ENCODE peak calls at places on chromosomes 16 and 17, in six cellular contexts. One of them, this sample, is unnamed.

GRCh38 chr17:35973333-35974260 is 7.7 kb downstream of the CCL16 start:
- DNase-seq in stromal cell of bone marrow: no peak
- DNase-seq in stimulated activated naive CD4-positive, alpha-beta T cell treated with Interleukin-2 at 50 U/mL for 16 hours: no peak
- DNase-seq in fibroblast of villous mesenchyme: no peak
- DNase-seq in stimulated activated CD4-positive, alpha-beta T cell treated with anti-CD3 and anti-CD28 coated beads, Interleukin-12 subunit alpha, Interleukin-12 subunit beta, amount 100 ng/mL, for 48 hours: no peak
- DNase-seq in GM19239: no peak
- DNase-seq in this sample: no peak

GRCh38 chr17:44198721-44199552 is 747 bp downstream of the ATXN7L3 start:
- DNase-seq in stromal cell of bone marrow: no peak
- DNase-seq in stimulated activated naive CD4-positive, alpha-beta T cell treated with Interleukin-2 at 50 U/mL for 16 hours: peak
- DNase-seq in fibroblast of villous mesenchyme: peak
- DNase-seq in stimulated activated CD4-positive, alpha-beta T cell treated with anti-CD3 and anti-CD28 coated beads, Interleukin-12 subunit alpha, Interleukin-12 subunit beta, amount 100 ng/mL, for 48 hours: no peak
- DNase-seq in GM19239: peak
- DNase-seq in this sample: peak

GRCh38 chr17:50564916-50565315 is 4.4 kb downstream of the CACNA1G start:
- DNase-seq in stromal cell of bone marrow: peak
- DNase-seq in stimulated activated naive CD4-positive, alpha-beta T cell treated with Interleukin-2 at 50 U/mL for 16 hours: no peak
- DNase-seq in fibroblast of villous mesenchyme: peak
- DNase-seq in stimulated activated CD4-positive, alpha-beta T cell treated with anti-CD3 and anti-CD28 coated beads, Interleukin-12 subunit alpha, Interleukin-12 subunit beta, amount 100 ng/mL, for 48 hours: no peak
- DNase-seq in GM19239: no peak
- DNase-seq in this sample: no peak

GRCh38 chr17:63702223-63702577 is 2.3 kb upstream of the LIMD2 start:
- DNase-seq in stromal cell of bone marrow: no peak
- DNase-seq in stimulated activated naive CD4-positive, alpha-beta T cell treated with Interleukin-2 at 50 U/mL for 16 hours: peak
- DNase-seq in fibroblast of villous mesenchyme: no peak
- DNase-seq in stimulated activated CD4-positive, alpha-beta T cell treated with anti-CD3 and anti-CD28 coated beads, Interleukin-12 subunit alpha, Interleukin-12 subunit beta, amount 100 ng/mL, for 48 hours: peak
- DNase-seq in GM19239: peak
- DNase-seq in this sample: no peak

GRCh38 chr16:31471875-31472558 is at the start of gene TGFB1I1:
- DNase-seq in stromal cell of bone marrow: peak
- DNase-seq in stimulated activated naive CD4-positive, alpha-beta T cell treated with Interleukin-2 at 50 U/mL for 16 hours: no peak
- DNase-seq in fibroblast of villous mesenchyme: peak
- DNase-seq in stimulated activated CD4-positive, alpha-beta T cell treated with anti-CD3 and anti-CD28 coated beads, Interleukin-12 subunit alpha, Interleukin-12 subunit beta, amount 100 ng/mL, for 48 hours: no peak
- DNase-seq in GM19239: no peak
- DNase-seq in this sample: no peak

GRCh38 chr16:52563767-52564611 is 17.0 kb upstream of the TOX3 start:
- DNase-seq in stromal cell of bone marrow: no peak
- DNase-seq in stimulated activated naive CD4-positive, alpha-beta T cell treated with Interleukin-2 at 50 U/mL for 16 hours: no peak
- DNase-seq in fibroblast of villous mesenchyme: no peak
- DNase-seq in stimulated activated CD4-positive, alpha-beta T cell treated with anti-CD3 and anti-CD28 coated beads, Interleukin-12 subunit alpha, Interleukin-12 subunit beta, amount 100 ng/mL, for 48 hours: no peak
- DNase-seq in GM19239: no peak
- DNase-seq in this sample: no peak

GRCh38 chr17:5035356-5035755 is at the start of gene SLC52A1:
- DNase-seq in stromal cell of bone marrow: no peak
- DNase-seq in stimulated activated naive CD4-positive, alpha-beta T cell treated with Interleukin-2 at 50 U/mL for 16 hours: no peak
- DNase-seq in fibroblast of villous mesenchyme: no peak
- DNase-seq in stimulated activated CD4-positive, alpha-beta T cell treated with anti-CD3 and anti-CD28 coated beads, Interleukin-12 subunit alpha, Interleukin-12 subunit beta, amount 100 ng/mL, for 48 hours: no peak
- DNase-seq in GM19239: no peak
- DNase-seq in this sample: no peak

GRCh38 chr16:50742521-50743150 is 750 bp downstream of the CYLD start:
- DNase-seq in stromal cell of bone marrow: no peak
- DNase-seq in stimulated activated naive CD4-positive, alpha-beta T cell treated with Interleukin-2 at 50 U/mL for 16 hours: peak
- DNase-seq in fibroblast of villous mesenchyme: peak
- DNase-seq in stimulated activated CD4-positive, alpha-beta T cell treated with anti-CD3 and anti-CD28 coated beads, Interleukin-12 subunit alpha, Interleukin-12 subunit beta, amount 100 ng/mL, for 48 hours: no peak
- DNase-seq in GM19239: peak
- DNase-seq in this sample: peak

GRCh38 chr17:32609085-32609484 is 122.3 kb downstream of the CDK5R1 start:
- DNase-seq in stromal cell of bone marrow: no peak
- DNase-seq in stimulated activated naive CD4-positive, alpha-beta T cell treated with Interleukin-2 at 50 U/mL for 16 hours: peak
- DNase-seq in fibroblast of villous mesenchyme: no peak
- DNase-seq in stimulated activated CD4-positive, alpha-beta T cell treated with anti-CD3 and anti-CD28 coated beads, Interleukin-12 subunit alpha, Interleukin-12 subunit beta, amount 100 ng/mL, for 48 hours: peak
- DNase-seq in GM19239: peak
- DNase-seq in this sample: peak